ENCODE peak calls at places on chromosomes 1 and 21, in six cellular contexts. J is H1, Q is K562, Z is GM12878, N is HepG2, I is GM12892. S is an unnamed sample.

GRCh38 chr1:78005755-78006154 is 1.0 kb downstream of the DNAJB4 start:
- DNase-seq in J (no peak), Q (no peak), Z (no peak), N (peak), I (no peak), S (no peak)

GRCh38 chr1:66848193-66848592 is 47.1 kb upstream of the INSL5 start:
- DNase-seq in J (no peak), Q (no peak), Z (no peak), N (no peak), I (no peak), S (no peak)

GRCh38 chr1:68228833-68229232 is 3.5 kb downstream of the WLS start:
- DNase-seq in J (no peak), Q (no peak), Z (no peak), N (no peak), I (no peak), S (no peak)

GRCh38 chr1:178869114-178869697 is 1.7 kb downstream of the ANGPTL1 start:
- DNase-seq in J (no peak), Q (no peak), Z (no peak), N (no peak), I (no peak), S (no peak)

GRCh38 chr1:6269997-6270401 is 9.1 kb upstream of the GPR153 start:
- DNase-seq in J (no peak), Q (no peak), Z (no peak), N (no peak), I (no peak), S (no peak)

GRCh38 chr1:9404541-9404940 is 111.8 kb downstream of the SPSB1 start:
- DNase-seq in J (no peak), Q (no peak), Z (no peak), N (no peak), I (no peak), S (no peak)

GRCh38 chr1:100430368-100430767 is 78.1 kb downstream of the CDC14A start:
- DNase-seq in J (no peak), Q (no peak), Z (no peak), N (no peak), I (no peak), S (no peak)

GRCh38 chr1:82052563-82052962 is 251.8 kb downstream of the ADGRL2 start:
- DNase-seq in J (no peak), Q (no peak), Z (no peak), N (no peak), I (no peak), S (no peak)

GRCh38 chr1:95013948-95014574 is 58.7 kb downstream of the ALG14 start:
- DNase-seq in J (no peak), Q (no peak), Z (no peak), N (peak), I (no peak), S (no peak)

GRCh38 chr1:218339267-218339831 is 5.8 kb upstream of the TGFB2 start:
- DNase-seq in J (no peak), Q (peak), Z (no peak), N (peak), I (no peak), S (no peak)

GRCh38 chr1:86155061-86155806 is 1.3 kb downstream of the COL24A1 start:
- DNase-seq in J (no peak), Q (no peak), Z (no peak), N (no peak), I (peak), S (peak)

GRCh38 chr1:150613061-150613920 is 16.1 kb downstream of the ENSA start:
- DNase-seq in J (no peak), Q (peak), Z (peak), N (peak), I (no peak), S (no peak)

GRCh38 chr1:185598326-185598725 is 135.9 kb upstream of the HMCN1 start:
- DNase-seq in J (no peak), Q (no peak), Z (no peak), N (no peak), I (no peak), S (no peak)

GRCh38 chr1:198794498-198794897 is 155.7 kb downstream of the PTPRC start:
- DNase-seq in J (no peak), Q (no peak), Z (no peak), N (no peak), I (no peak), S (no peak)

GRCh38 chr1:236141447-236142357 is 637 bp upstream of the GPR137B start:
- DNase-seq in J (no peak), Q (no peak), Z (no peak), N (no peak), I (no peak), S (peak)

GRCh38 chr1:1045129-1045528 is 25.2 kb downstream of the AGRN start:
- DNase-seq in J (no peak), Q (no peak), Z (no peak), N (no peak), I (no peak), S (no peak)

GRCh38 chr1:10779201-10779600 is 17.2 kb downstream of the CASZ1 start:
- DNase-seq in J (no peak), Q (no peak), Z (no peak), N (no peak), I (no peak), S (no peak)

GRCh38 chr21:42841156-42841915 is 38.0 kb downstream of the WDR4 start:
- DNase-seq in J (no peak), Q (peak), Z (no peak), N (no peak), I (no peak), S (no peak)

GRCh38 chr1:199124351-199124750 is 485.5 kb downstream of the PTPRC start:
- DNase-seq in J (no peak), Q (no peak), Z (no peak), N (no peak), I (no peak), S (no peak)

GRCh38 chr1:12176298-12177118 is 9.7 kb downstream of the TNFRSF1B start:
- DNase-seq in J (no peak), Q (no peak), Z (no peak), N (no peak), I (no peak), S (no peak)

GRCh38 chr1:236066828-236067386 is 2.0 kb upstream of the NID1 start:
- DNase-seq in J (no peak), Q (no peak), Z (peak), N (no peak), I (peak), S (peak)

GRCh38 chr1:212615092-212615470 is 6.5 kb downstream of the ATF3 start:
- DNase-seq in J (no peak), Q (no peak), Z (no peak), N (no peak), I (no peak), S (no peak)

GRCh38 chr21:46097826-46098286 is at the start of gene COL6A2:
- DNase-seq in J (peak), Q (peak), Z (no peak), N (no peak), I (peak), S (peak)

GRCh38 chr1:161172776-161173376 is 4.4 kb downstream of the B4GALT3 start:
- DNase-seq in J (no peak), Q (no peak), Z (no peak), N (no peak), I (no peak), S (no peak)

GRCh38 chr1:152328801-152329391 is 3.9 kb upstream of the FLG start:
- DNase-seq in J (no peak), Q (no peak), Z (no peak), N (no peak), I (no peak), S (no peak)

GRCh38 chr1:50368179-50369007 is 54.9 kb downstream of the DMRTA2 start:
- DNase-seq in J (no peak), Q (peak), Z (no peak), N (peak), I (peak), S (peak)

GRCh38 chr1:227712648-227713047 is 22.5 kb downstream of the JMJD4 start:
- DNase-seq in J (no peak), Q (no peak), Z (peak), N (no peak), I (no peak), S (no peak)

GRCh38 chr1:224203243-224204016 is 20.4 kb downstream of the DEGS1 start:
- DNase-seq in J (no peak), Q (no peak), Z (peak), N (no peak), I (no peak), S (no peak)

GRCh38 chr21:45989355-45990048 is 7.9 kb downstream of the COL6A1 start:
- DNase-seq in J (no peak), Q (no peak), Z (no peak), N (no peak), I (no peak), S (no peak)

GRCh38 chr21:33419538-33420123 is 16.4 kb downstream of the IFNGR2 start:
- DNase-seq in J (no peak), Q (no peak), Z (no peak), N (no peak), I (no peak), S (no peak)

GRCh38 chr1:68112835-68113243 is 62.4 kb upstream of the DIRAS3 start:
- DNase-seq in J (no peak), Q (no peak), Z (no peak), N (no peak), I (no peak), S (no peak)

GRCh38 chr1:183227963-183228649 is 42.0 kb downstream of the LAMC2 start:
- DNase-seq in J (peak), Q (peak), Z (no peak), N (peak), I (peak), S (peak)

GRCh38 chr21:35989185-35989735 is 71.1 kb downstream of the SETD4 start:
- DNase-seq in J (no peak), Q (no peak), Z (no peak), N (no peak), I (no peak), S (no peak)

GRCh38 chr1:227944931-227945890 is 2.5 kb downstream of the WNT9A start:
- DNase-seq in J (no peak), Q (no peak), Z (no peak), N (no peak), I (peak), S (no peak)

GRCh38 chr1:204319462-204319861 is 40.3 kb downstream of the PLEKHA6 start:
- DNase-seq in J (no peak), Q (peak), Z (no peak), N (no peak), I (no peak), S (no peak)

GRCh38 chr1:61119085-61119484 is 36.7 kb downstream of the NFIA start:
- DNase-seq in J (no peak), Q (no peak), Z (no peak), N (peak), I (no peak), S (no peak)

GRCh38 chr1:164519426-164519825 is 39.6 kb upstream of the PBX1 start:
- DNase-seq in J (no peak), Q (no peak), Z (no peak), N (no peak), I (no peak), S (no peak)

GRCh38 chr1:7376676-7377075 is 394.4 kb upstream of the VAMP3 start:
- DNase-seq in J (no peak), Q (no peak), Z (no peak), N (no peak), I (no peak), S (no peak)

DNA sequence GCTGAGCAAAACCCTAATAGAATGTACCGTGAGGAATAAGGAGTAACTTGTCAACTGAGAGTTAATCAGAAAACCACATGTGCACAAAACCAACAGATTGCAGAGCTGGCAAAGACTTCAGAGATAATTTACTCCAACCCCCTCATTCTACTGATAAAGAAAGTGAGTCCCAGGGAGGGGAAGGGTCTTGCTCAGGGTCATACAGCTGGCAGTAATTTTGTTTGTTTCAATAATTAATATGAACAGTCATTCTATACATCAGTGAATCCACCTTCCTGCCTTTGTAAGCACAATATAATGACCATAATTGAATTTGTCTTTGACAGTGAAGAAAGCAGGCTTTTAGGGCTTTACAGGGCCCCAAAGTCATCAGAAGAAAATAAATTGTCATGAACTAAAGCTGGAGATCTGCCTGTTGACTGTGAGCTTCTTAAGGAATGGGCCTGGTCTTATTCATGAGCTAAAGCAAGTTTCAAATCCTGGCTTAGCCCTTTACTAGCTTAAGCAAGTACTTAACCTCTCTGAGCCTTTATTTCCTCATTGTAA is 67.2 kb upstream of the HOOK1 start:
- DNase-seq in J (no peak), Q (no peak), Z (no peak), N (no peak), I (no peak), S (no peak)
- TF ChIP-seq TAF1 in J (no peak), Q (no peak), Z (no peak), N (no peak), I (no peak), S (no peak)

GRCh38 chr1:234564035-234565029 is 45.6 kb downstream of the IRF2BP2 start:
- DNase-seq in J (peak), Q (no peak), Z (no peak), N (peak), I (no peak), S (no peak)
- TF ChIP-seq POLR2A in J (no peak), Q (no peak), Z (no peak), N (no peak), I (no peak), S (no peak)

GRCh38 chr21:34938079-34938764 is 110.9 kb downstream of the RUNX1 start:
- DNase-seq in J (no peak), Q (no peak), Z (no peak), N (no peak), I (no peak), S (no peak)
- TF ChIP-seq TAF1 in J (no peak), Q (no peak), Z (no peak), N (no peak), I (no peak), S (no peak)

DNA sequence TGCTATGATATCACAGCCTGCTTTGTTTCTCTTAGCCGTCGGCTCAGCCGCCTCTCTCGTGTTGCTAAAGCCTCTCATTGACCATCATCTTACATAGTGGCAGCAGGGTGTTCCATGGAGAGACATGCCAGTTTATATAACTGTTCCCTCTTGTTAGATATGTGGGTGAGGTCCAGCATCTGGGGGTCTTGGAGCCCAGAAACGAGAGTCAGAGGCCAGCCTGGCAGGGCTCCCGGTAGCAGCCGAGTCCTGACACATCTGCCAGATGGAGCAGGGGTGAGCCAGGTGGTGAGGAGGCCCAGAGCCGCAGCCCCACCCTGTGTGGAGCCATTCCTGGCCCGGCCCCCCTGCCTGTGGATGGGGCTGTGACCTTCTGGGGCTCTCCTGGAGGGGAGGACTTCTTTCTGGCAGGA is 11.9 kb downstream of the PODN start:
- DNase-seq in J (no peak), Q (no peak), Z (no peak), N (no peak), I (no peak), S (no peak)
- TF ChIP-seq POLR2A in J (no peak), Q (no peak), Z (no peak), N (no peak), I (no peak), S (no peak)

DNA sequence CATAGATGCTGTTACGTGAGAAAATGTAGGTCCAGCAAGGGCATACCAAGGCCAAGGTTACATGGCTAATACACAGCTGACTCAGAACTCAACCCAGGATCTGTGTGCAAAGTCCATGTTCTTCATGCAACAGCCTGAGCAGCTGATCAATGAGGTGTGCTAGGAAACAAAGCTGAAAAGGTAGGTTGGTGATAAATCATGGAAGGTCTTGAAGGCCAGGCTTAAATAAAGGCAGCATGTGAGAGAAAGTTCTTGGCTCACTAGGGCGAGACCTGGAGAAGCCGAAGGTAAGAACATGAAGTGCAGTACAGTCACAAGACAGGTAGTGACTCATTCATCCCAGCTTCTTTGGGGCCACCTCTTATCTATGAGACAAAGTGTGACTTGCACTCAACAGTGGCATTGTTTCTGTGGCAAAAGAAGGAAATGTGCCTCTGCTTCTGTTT is 33.4 kb downstream of the TLR5 start:
- DNase-seq in J (no peak), Q (no peak), Z (no peak), N (peak), I (no peak), S (no peak)
- TF ChIP-seq TAF1 in J (no peak), Q (no peak), Z (no peak), N (no peak), I (no peak), S (no peak)

GRCh38 chr1:93446837-93447451 is 974 bp upstream of the FNBP1L start:
- DNase-seq in J (no peak), Q (peak), Z (no peak), N (peak), I (no peak), S (no peak)

GRCh38 chr1:93448983-93449805 is 1.3 kb downstream of the FNBP1L start:
- DNase-seq in J (no peak), Q (no peak), Z (no peak), N (peak), I (no peak), S (no peak)

GRCh38 chr1:93450331-93450730 is 2.4 kb downstream of the FNBP1L start:
- DNase-seq in J (no peak), Q (no peak), Z (no peak), N (no peak), I (no peak), S (no peak)

GRCh38 chr1:93448292-93448982 is 519 bp downstream of the FNBP1L start:
- DNase-seq in J (no peak), Q (peak), Z (no peak), N (peak), I (peak), S (peak)

GRCh38 chr1:93447481-93448291 is at the start of gene FNBP1L:
- DNase-seq in J (no peak), Q (peak), Z (no peak), N (peak), I (peak), S (peak)
- TF ChIP-seq POLR2A in J (peak), Q (peak), Z (no peak), N (peak), I (no peak), S (no peak)

GRCh38 chr1:221085712-221086111 is 206.5 kb downstream of the HLX start:
- DNase-seq in J (no peak), Q (no peak), Z (no peak), N (no peak), I (no peak), S (no peak)
- TF ChIP-seq TAF1 in J (no peak), Q (no peak), Z (no peak), N (no peak), I (no peak), S (no peak)

DNA sequence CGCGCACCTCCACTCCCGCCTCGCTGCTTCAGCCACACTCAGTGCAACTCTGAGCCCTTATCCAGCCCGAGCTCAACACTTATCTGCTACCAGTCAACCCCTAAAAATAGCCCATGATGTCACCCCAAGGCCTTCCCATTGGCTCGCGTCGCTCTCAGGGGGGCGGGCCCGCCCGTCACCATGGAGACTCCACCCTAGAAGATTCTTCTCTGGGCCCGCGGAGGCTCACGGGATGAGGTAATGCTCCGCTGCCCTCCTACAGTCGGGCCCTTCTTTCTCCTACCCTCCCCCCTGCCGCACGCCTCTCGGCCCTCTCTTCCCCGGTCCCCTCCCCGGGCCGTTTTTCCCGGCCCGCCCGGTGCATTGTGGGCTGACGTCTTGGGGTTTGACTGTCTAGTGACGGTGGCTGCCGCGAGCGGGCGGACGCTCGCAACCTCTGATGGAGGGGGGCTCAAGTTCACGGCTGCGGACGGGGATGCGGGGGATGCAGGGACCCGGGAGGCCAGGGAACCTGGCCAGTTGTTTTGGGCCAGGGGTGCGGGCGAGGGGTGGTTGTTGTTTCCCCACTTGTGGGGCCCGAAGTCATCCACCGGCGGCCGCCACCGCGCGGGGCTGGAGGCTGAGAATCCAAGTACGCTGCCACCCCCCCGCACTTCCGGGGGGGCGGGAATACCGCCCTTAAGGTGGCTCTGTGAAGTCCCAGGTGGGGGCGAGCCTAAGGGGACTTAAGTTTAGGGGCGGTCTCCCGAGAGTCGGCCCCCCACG is at the start of gene JUN:
- DNase-seq in J (peak), Q (peak), Z (peak), N (peak), I (peak), S (peak)
- TF ChIP-seq POLR2A in J (peak), Q (peak), Z (peak), N (peak), I (peak), S (peak)